ENCODE peak calls at places on chromosomes 2 and 18, in eight cellular contexts. One of them, this sample, is unnamed.

GRCh38 chr2:71713581-71714580 is 260.5 kb downstream of the DYSF start:
- DNase-seq in fibroblast of mammary gland: peak; percentile 93
- DNase-seq in Caco-2: no peak
- DNase-seq in RWPE1: no peak
- DNase-seq in activated CD4-positive, alpha-beta T cell treated with anti-CD3 and anti-CD28 coated beads, Interleukin-2, amount 50 U/mL, for 48 hours: no peak
- DNase-seq in EH: peak; percentile 64
- DNase-seq in NCI-H1105: no peak
- DNase-seq in KBM-7: no peak
- DNase-seq in this sample: no peak

GRCh38 chr2:240817496-240818292 is 2.3 kb downstream of the KIF1A start:
- DNase-seq in fibroblast of mammary gland: no peak
- DNase-seq in Caco-2: no peak
- DNase-seq in RWPE1: no peak
- DNase-seq in activated CD4-positive, alpha-beta T cell treated with anti-CD3 and anti-CD28 coated beads, Interleukin-2, amount 50 U/mL, for 48 hours: no peak
- DNase-seq in EH: no peak
- DNase-seq in NCI-H1105: no peak
- DNase-seq in KBM-7: no peak
- DNase-seq in this sample: no peak

GRCh38 chr18:78430171-78430857 is 549.3 kb upstream of the SALL3 start:
- DNase-seq in fibroblast of mammary gland: no peak
- DNase-seq in Caco-2: no peak
- DNase-seq in RWPE1: no peak
- DNase-seq in activated CD4-positive, alpha-beta T cell treated with anti-CD3 and anti-CD28 coated beads, Interleukin-2, amount 50 U/mL, for 48 hours: no peak
- DNase-seq in EH: no peak
- DNase-seq in NCI-H1105: peak; percentile 91
- DNase-seq in KBM-7: no peak
- DNase-seq in this sample: no peak

GRCh38 chr2:207253946-207254345 is 88.2 kb upstream of the KLF7 start:
- DNase-seq in fibroblast of mammary gland: peak; percentile 93
- DNase-seq in Caco-2: no peak
- DNase-seq in RWPE1: peak; percentile 76
- DNase-seq in activated CD4-positive, alpha-beta T cell treated with anti-CD3 and anti-CD28 coated beads, Interleukin-2, amount 50 U/mL, for 48 hours: no peak
- DNase-seq in EH: peak; percentile 98
- DNase-seq in NCI-H1105: no peak
- DNase-seq in KBM-7: no peak
- DNase-seq in this sample: peak; percentile 83

GRCh38 chr2:40371525-40372277 is 80.2 kb downstream of the SLC8A1 start:
- DNase-seq in fibroblast of mammary gland: peak; percentile 79
- DNase-seq in Caco-2: no peak
- DNase-seq in RWPE1: no peak
- DNase-seq in activated CD4-positive, alpha-beta T cell treated with anti-CD3 and anti-CD28 coated beads, Interleukin-2, amount 50 U/mL, for 48 hours: no peak
- DNase-seq in EH: peak; percentile 90
- DNase-seq in NCI-H1105: no peak
- DNase-seq in KBM-7: no peak
- DNase-seq in this sample: peak; percentile 88

GRCh38 chr18:54856105-54856504 is 27.8 kb downstream of the RAB27B start:
- DNase-seq in fibroblast of mammary gland: no peak
- DNase-seq in Caco-2: no peak
- DNase-seq in RWPE1: no peak
- DNase-seq in activated CD4-positive, alpha-beta T cell treated with anti-CD3 and anti-CD28 coated beads, Interleukin-2, amount 50 U/mL, for 48 hours: no peak
- DNase-seq in EH: no peak
- DNase-seq in NCI-H1105: no peak
- DNase-seq in KBM-7: no peak
- DNase-seq in this sample: no peak

GRCh38 chr18:79062806-79063205 is 6.4 kb upstream of the ATP9B start:
- DNase-seq in fibroblast of mammary gland: no peak
- DNase-seq in Caco-2: no peak
- DNase-seq in RWPE1: peak; percentile 57
- DNase-seq in activated CD4-positive, alpha-beta T cell treated with anti-CD3 and anti-CD28 coated beads, Interleukin-2, amount 50 U/mL, for 48 hours: no peak
- DNase-seq in EH: no peak
- DNase-seq in NCI-H1105: no peak
- DNase-seq in KBM-7: no peak
- DNase-seq in this sample: no peak

GRCh38 chr2:238406222-238406997 is 20.3 kb upstream of the ASB1 start:
- DNase-seq in fibroblast of mammary gland: no peak
- DNase-seq in Caco-2: no peak
- DNase-seq in RWPE1: no peak
- DNase-seq in activated CD4-positive, alpha-beta T cell treated with anti-CD3 and anti-CD28 coated beads, Interleukin-2, amount 50 U/mL, for 48 hours: no peak
- DNase-seq in EH: no peak
- DNase-seq in NCI-H1105: no peak
- DNase-seq in KBM-7: no peak
- DNase-seq in this sample: peak; percentile 69

GRCh38 chr18:58723810-58724602 is 52.7 kb downstream of the MALT1 start:
- DNase-seq in fibroblast of mammary gland: peak; percentile 51
- DNase-seq in Caco-2: no peak
- DNase-seq in RWPE1: no peak
- DNase-seq in activated CD4-positive, alpha-beta T cell treated with anti-CD3 and anti-CD28 coated beads, Interleukin-2, amount 50 U/mL, for 48 hours: no peak
- DNase-seq in EH: no peak
- DNase-seq in NCI-H1105: no peak
- DNase-seq in KBM-7: no peak
- DNase-seq in this sample: peak; percentile 29

GRCh38 chr2:36380624-36381481 is 25.3 kb downstream of the CRIM1 start:
- DNase-seq in fibroblast of mammary gland: peak; percentile 33
- DNase-seq in Caco-2: peak; percentile 84
- DNase-seq in RWPE1: no peak
- DNase-seq in activated CD4-positive, alpha-beta T cell treated with anti-CD3 and anti-CD28 coated beads, Interleukin-2, amount 50 U/mL, for 48 hours: no peak
- DNase-seq in EH: peak; percentile 90
- DNase-seq in NCI-H1105: no peak
- DNase-seq in KBM-7: no peak
- DNase-seq in this sample: no peak

GRCh38 chr2:105754999-105755398 is 10.3 kb downstream of the NCK2 start:
- DNase-seq in fibroblast of mammary gland: no peak
- DNase-seq in Caco-2: no peak
- DNase-seq in RWPE1: no peak
- DNase-seq in activated CD4-positive, alpha-beta T cell treated with anti-CD3 and anti-CD28 coated beads, Interleukin-2, amount 50 U/mL, for 48 hours: no peak
- DNase-seq in EH: no peak
- DNase-seq in NCI-H1105: no peak
- DNase-seq in KBM-7: peak; percentile 59
- DNase-seq in this sample: no peak

GRCh38 chr2:74498500-74499268 is 719 bp downstream of the LBX2 start:
- DNase-seq in fibroblast of mammary gland: peak; percentile 58
- DNase-seq in Caco-2: peak; percentile 40
- DNase-seq in RWPE1: peak; percentile 54
- DNase-seq in activated CD4-positive, alpha-beta T cell treated with anti-CD3 and anti-CD28 coated beads, Interleukin-2, amount 50 U/mL, for 48 hours: peak; percentile 43
- DNase-seq in EH: peak; percentile 58
- DNase-seq in NCI-H1105: no peak
- DNase-seq in KBM-7: no peak
- DNase-seq in this sample: peak; percentile 59

GRCh38 chr2:148817210-148817708 is 57.8 kb upstream of the KIF5C start:
- DNase-seq in fibroblast of mammary gland: peak; percentile 50
- DNase-seq in Caco-2: no peak
- DNase-seq in RWPE1: no peak
- DNase-seq in activated CD4-positive, alpha-beta T cell treated with anti-CD3 and anti-CD28 coated beads, Interleukin-2, amount 50 U/mL, for 48 hours: no peak
- DNase-seq in EH: peak; percentile 68
- DNase-seq in NCI-H1105: peak; percentile 19
- DNase-seq in KBM-7: no peak
- DNase-seq in this sample: peak; percentile 7

GRCh38 chr2:168118733-168119518 is 128.5 kb downstream of the STK39 start:
- DNase-seq in fibroblast of mammary gland: peak; percentile 78
- DNase-seq in Caco-2: peak; percentile 79
- DNase-seq in RWPE1: peak; percentile 22
- DNase-seq in activated CD4-positive, alpha-beta T cell treated with anti-CD3 and anti-CD28 coated beads, Interleukin-2, amount 50 U/mL, for 48 hours: no peak
- DNase-seq in EH: peak; percentile 75
- DNase-seq in NCI-H1105: peak; percentile 55
- DNase-seq in KBM-7: peak; percentile 77
- DNase-seq in this sample: peak; percentile 94

GRCh38 chr18:59706499-59706898 is 9.3 kb upstream of the CCBE1 start:
- DNase-seq in fibroblast of mammary gland: no peak
- DNase-seq in Caco-2: no peak
- DNase-seq in RWPE1: no peak
- DNase-seq in activated CD4-positive, alpha-beta T cell treated with anti-CD3 and anti-CD28 coated beads, Interleukin-2, amount 50 U/mL, for 48 hours: no peak
- DNase-seq in EH: no peak
- DNase-seq in NCI-H1105: no peak
- DNase-seq in KBM-7: no peak
- DNase-seq in this sample: no peak

GRCh38 chr2:38535745-38536506 is 66.8 kb downstream of the HNRNPLL start:
- DNase-seq in fibroblast of mammary gland: peak; percentile 58
- DNase-seq in Caco-2: peak; percentile 91
- DNase-seq in RWPE1: peak; percentile 77
- DNase-seq in activated CD4-positive, alpha-beta T cell treated with anti-CD3 and anti-CD28 coated beads, Interleukin-2, amount 50 U/mL, for 48 hours: peak; percentile 88
- DNase-seq in EH: peak; percentile 66
- DNase-seq in NCI-H1105: peak; percentile 56
- DNase-seq in KBM-7: peak; percentile 70
- DNase-seq in this sample: peak; percentile 92